ENCODE peak calls at places on chromosome 15, in eight cellular contexts. T is SW 1271; J is HL-60; E is cardiac muscle cell; M is NCI-H1436; L is CD4-positive, CD25-positive, alpha-beta regulatory T cell; A is ureter; S is heart left ventricle. W is an unnamed sample.

GRCh38 chr15:81889480-81889871 is 156.3 kb downstream of the MEX3B start:
- DNase-seq in E (no peak), A (no peak), M (no peak), S (no peak), L (no peak), T (no peak), J (no peak), W (no peak)

GRCh38 chr15:39589193-39589814 is 8.4 kb downstream of the THBS1 start:
- DNase-seq in L (no peak), S (no peak), M (no peak), J (no peak), E (peak; percentile 40), A (no peak), T (no peak), W (no peak)

GRCh38 chr15:96307856-96308394 is 22.6 kb upstream of the NR2F2 start:
- DNase-seq in S (no peak), L (no peak), E (no peak), T (no peak), A (no peak), J (no peak), M (no peak), W (no peak)

GRCh38 chr15:29672923-29673809 is 149.1 kb downstream of the TJP1 start:
- DNase-seq in A (no peak), J (no peak), S (no peak), E (peak; percentile 50), L (no peak), T (no peak), M (no peak), W (no peak)

GRCh38 chr15:100242989-100243388 is 98.8 kb downstream of the ADAMTS17 start:
- DNase-seq in A (no peak), J (no peak), T (no peak), E (no peak), S (no peak), M (no peak), L (no peak), W (no peak)

GRCh38 chr15:41233367-41233771 is 2.3 kb downstream of the CHP1 start:
- DNase-seq in M (no peak), E (peak; percentile 76), S (no peak), A (no peak), L (no peak), J (no peak), T (no peak), W (no peak)

GRCh38 chr15:74768771-74769342 is 13.0 kb upstream of the CSK start:
- DNase-seq in T (no peak), A (no peak), J (no peak), E (peak; percentile 62), L (peak; percentile 64), M (peak; percentile 72), S (peak; percentile 66), W (peak; percentile 70)

GRCh38 chr15:45645026-45645980 is 10.5 kb downstream of the SQOR start:
- DNase-seq in S (no peak), M (no peak), J (peak; percentile 67), T (no peak), A (no peak), L (no peak), E (peak; percentile 91), W (no peak)

GRCh38 chr15:40787344-40787841 is 17.6 kb downstream of the C15orf62 start:
- DNase-seq in E (peak; percentile 84), T (no peak), S (no peak), A (peak; percentile 85), J (peak; percentile 99), L (peak; percentile 59), M (peak; percentile 85), W (no peak)

GRCh38 chr15:45449878-45450277 is 71.5 kb upstream of the GATM start:
- DNase-seq in M (no peak), E (no peak), A (peak; percentile 76), T (no peak), L (no peak), S (no peak), J (no peak), W (no peak)